ENCODE peak calls at places on chromosomes 11 and 22, in ten cellular contexts. F, M, K, N, A, W, J, Q, T and I are unnamed samples.

GRCh38 chr11:31815743-31816466 is 4.8 kb upstream of the PAX6 start:
- DNase-seq in F (no peak), M (no peak), K (no peak), N (no peak), A (no peak), W (no peak), J (no peak), Q (no peak), T (no peak), I (no peak)

GRCh38 chr11:62069961-62070919 is 53.6 kb upstream of the INCENP start:
- DNase-seq in F (no peak), M (no peak), K (no peak), N (no peak), A (no peak), W (no peak), J (no peak), Q (no peak), T (no peak), I (no peak)

GRCh38 chr22:46031066-46031465 is 54.1 kb upstream of the WNT7B start:
- DNase-seq in F (no peak), M (no peak), K (peak), N (no peak), A (no peak), W (no peak), J (no peak), Q (no peak), T (no peak), I (no peak)

GRCh38 chr11:35811783-35812182 is 132.1 kb upstream of the LDLRAD3 start:
- DNase-seq in F (no peak), M (no peak), K (no peak), N (no peak), A (no peak), W (no peak), J (no peak), Q (no peak), T (no peak), I (no peak)

GRCh38 chr22:43262990-43263644 is 76.2 kb upstream of the TTLL12 start:
- DNase-seq in F (no peak), M (no peak), K (no peak), N (no peak), A (peak), W (peak), J (no peak), Q (peak), T (no peak), I (peak)

GRCh38 chr11:16604784-16605439 is 133.5 kb upstream of the C11orf58 start:
- DNase-seq in F (peak), M (no peak), K (no peak), N (no peak), A (no peak), W (peak), J (no peak), Q (peak), T (no peak), I (peak)

GRCh38 chr11:119101759-119102423 is at the start of gene DPAGT1:
- DNase-seq in F (peak), M (peak), K (peak), N (peak), A (peak), W (peak), J (peak), Q (peak), T (peak), I (peak)

GRCh38 chr11:13850256-13851010 is 112.1 kb upstream of the SPON1 start:
- DNase-seq in F (no peak), M (no peak), K (no peak), N (no peak), A (no peak), W (no peak), J (no peak), Q (no peak), T (no peak), I (no peak)

GRCh38 chr11:77672276-77672675 is 34.7 kb upstream of the CLNS1A start:
- DNase-seq in F (peak), M (peak), K (no peak), N (no peak), A (no peak), W (no peak), J (peak), Q (no peak), T (no peak), I (peak)

GRCh38 chr11:73376168-73376802 is at the start of gene RELT:
- DNase-seq in F (peak), M (no peak), K (peak), N (peak), A (peak), W (peak), J (peak), Q (peak), T (peak), I (peak)

GRCh38 chr11:122642472-122642922 is 13.0 kb upstream of the UBASH3B start:
- DNase-seq in F (peak), M (peak), K (no peak), N (no peak), A (no peak), W (no peak), J (no peak), Q (no peak), T (no peak), I (no peak)

GRCh38 chr11:17906436-17906835 is 106.4 kb downstream of the SERGEF start:
- DNase-seq in F (no peak), M (no peak), K (no peak), N (no peak), A (no peak), W (no peak), J (no peak), Q (no peak), T (no peak), I (no peak)

GRCh38 chr22:39570226-39570625 is 327 bp upstream of the CACNA1I start:
- DNase-seq in F (no peak), M (no peak), K (no peak), N (no peak), A (no peak), W (no peak), J (no peak), Q (no peak), T (no peak), I (no peak)

GRCh38 chr11:35377262-35377661 is 42.1 kb downstream of the SLC1A2 start:
- DNase-seq in F (no peak), M (no peak), K (no peak), N (no peak), A (no peak), W (no peak), J (no peak), Q (no peak), T (no peak), I (no peak)

GRCh38 chr11:15668718-15669117 is 554.0 kb downstream of the INSC start:
- DNase-seq in F (no peak), M (no peak), K (no peak), N (no peak), A (no peak), W (no peak), J (no peak), Q (no peak), T (no peak), I (peak)

GRCh38 chr22:26295583-26296126 is 126.4 kb downstream of the SEZ6L start:
- DNase-seq in F (no peak), M (no peak), K (no peak), N (no peak), A (no peak), W (no peak), J (no peak), Q (no peak), T (no peak), I (no peak)

GRCh38 chr22:39927544-39927943 is 26.7 kb downstream of the GRAP2 start:
- DNase-seq in F (no peak), M (no peak), K (no peak), N (no peak), A (no peak), W (peak), J (no peak), Q (no peak), T (no peak), I (no peak)

GRCh38 chr11:120254788-120255518 is 15.0 kb downstream of the POU2F3 start:
- DNase-seq in F (no peak), M (no peak), K (no peak), N (no peak), A (no peak), W (no peak), J (no peak), Q (no peak), T (no peak), I (no peak)

GRCh38 chr11:77038825-77039326 is 4.7 kb downstream of the B3GNT6 start:
- DNase-seq in F (no peak), M (no peak), K (no peak), N (no peak), A (no peak), W (no peak), J (no peak), Q (no peak), T (no peak), I (no peak)

GRCh38 chr22:46656856-46657654 is 36.9 kb downstream of the GRAMD4 start:
- DNase-seq in F (no peak), M (no peak), K (no peak), N (no peak), A (no peak), W (no peak), J (no peak), Q (no peak), T (no peak), I (no peak)

GRCh38 chr11:12914401-12914912 is 94.7 kb upstream of the RASSF10 start:
- DNase-seq in F (peak), M (no peak), K (peak), N (no peak), A (no peak), W (peak), J (peak), Q (peak), T (peak), I (peak)

GRCh38 chr11:134841972-134842371 is 429.9 kb upstream of the B3GAT1 start:
- DNase-seq in F (no peak), M (no peak), K (no peak), N (no peak), A (no peak), W (no peak), J (no peak), Q (no peak), T (no peak), I (no peak)

GRCh38 chr11:33857924-33858323 is 34.0 kb downstream of the LMO2 start:
- DNase-seq in F (peak), M (no peak), K (peak), N (peak), A (peak), W (peak), J (peak), Q (peak), T (peak), I (peak)

GRCh38 chr11:128039140-128040021 is 548.0 kb downstream of the ETS1 start:
- DNase-seq in F (peak), M (no peak), K (peak), N (peak), A (peak), W (peak), J (peak), Q (peak), T (peak), I (peak)

GRCh38 chr11:68776442-68777235 is 25.3 kb upstream of the TESMIN start:
- DNase-seq in F (no peak), M (no peak), K (peak), N (no peak), A (no peak), W (no peak), J (no peak), Q (no peak), T (no peak), I (no peak)

GRCh38 chr11:116925050-116925449 is 87.6 kb upstream of the APOA1 start:
- DNase-seq in F (no peak), M (no peak), K (no peak), N (no peak), A (no peak), W (no peak), J (no peak), Q (no peak), T (no peak), I (no peak)

GRCh38 chr11:9170450-9170849 is 79.1 kb upstream of the SCUBE2 start:
- DNase-seq in F (peak), M (no peak), K (no peak), N (no peak), A (no peak), W (no peak), J (no peak), Q (no peak), T (no peak), I (no peak)

GRCh38 chr11:120854988-120855387 is 168.9 kb upstream of the TBCEL start:
- DNase-seq in F (no peak), M (no peak), K (no peak), N (no peak), A (no peak), W (no peak), J (no peak), Q (no peak), T (no peak), I (no peak)

GRCh38 chr22:30224161-30224857 is 22.2 kb downstream of the LIF start:
- DNase-seq in F (peak), M (no peak), K (no peak), N (no peak), A (no peak), W (no peak), J (no peak), Q (peak), T (no peak), I (no peak)

GRCh38 chr22:32909561-32910348 is 108.2 kb downstream of the TIMP3 start:
- DNase-seq in F (no peak), M (no peak), K (no peak), N (no peak), A (no peak), W (no peak), J (no peak), Q (no peak), T (no peak), I (no peak)

GRCh38 chr11:98601181-98601773 is 419.5 kb upstream of the CNTN5 start:
- DNase-seq in F (no peak), M (no peak), K (no peak), N (no peak), A (no peak), W (no peak), J (no peak), Q (no peak), T (no peak), I (no peak)

GRCh38 chr22:49602481-49602880 is 225.2 kb downstream of the BRD1 start:
- DNase-seq in F (no peak), M (no peak), K (no peak), N (no peak), A (no peak), W (no peak), J (no peak), Q (no peak), T (no peak), I (no peak)

GRCh38 chr11:1277936-1278512 is 31.4 kb downstream of the TOLLIP start:
- DNase-seq in F (no peak), M (no peak), K (no peak), N (no peak), A (no peak), W (no peak), J (no peak), Q (no peak), T (no peak), I (no peak)

GRCh38 chr11:130915556-130916237 is 582 bp downstream of the SNX19 start:
- DNase-seq in F (no peak), M (no peak), K (no peak), N (no peak), A (no peak), W (no peak), J (no peak), Q (peak), T (no peak), I (no peak)

GRCh38 chr11:62370743-62371440 is 33.6 kb downstream of the ASRGL1 start:
- DNase-seq in F (peak), M (no peak), K (no peak), N (peak), A (peak), W (peak), J (no peak), Q (peak), T (no peak), I (peak)

GRCh38 chr22:45640941-45641621 is 30.6 kb upstream of the ATXN10 start:
- DNase-seq in F (no peak), M (no peak), K (peak), N (no peak), A (no peak), W (no peak), J (no peak), Q (no peak), T (no peak), I (no peak)

GRCh38 chr11:35045219-35045819 is 93.7 kb upstream of the CD44 start:
- DNase-seq in F (no peak), M (no peak), K (no peak), N (peak), A (no peak), W (peak), J (no peak), Q (no peak), T (no peak), I (peak)

GRCh38 chr11:4851033-4851432 is 2.0 kb upstream of the OR51S1 start:
- DNase-seq in F (no peak), M (no peak), K (no peak), N (no peak), A (no peak), W (no peak), J (peak), Q (no peak), T (no peak), I (no peak)